ENCODE peak calls at places on chromosomes 11 and 22, in five cellular contexts. E is stimulated activated CD4-positive, alpha-beta T cell treated with anti-CD3 and anti-CD28 coated beads, Interleukin-2, amount 100 ng/mL, for 48 hours; B is NCI-H1092 treated with DMSO at 0.1 percent for 48 hours; J is activated CD4-positive, alpha-beta T cell treated with anti-CD3 and anti-CD28 coated beads, Interleukin-2, amount 50 U/mL, for 1 hour; C is stimulated activated CD8-positive, alpha-beta memory T cell treated with anti-CD3 and anti-CD28 coated beads, Interleukin-2, amount 100 ng/mL, for 1 hour. L is an unnamed sample.

GRCh38 chr11:63022422-63022821 is 6.8 kb upstream of the SLC22A8 start:
- DNase-seq in E (no peak), B (no peak), J (no peak), C (no peak), L (no peak)

GRCh38 chr22:37021710-37022482 is 2.4 kb downstream of the MPST start:
- DNase-seq in E (peak), B (no peak), J (peak), C (no peak), L (no peak)

GRCh38 chr11:63567044-63567840 is 4.1 kb upstream of the PLAAT2 start:
- DNase-seq in E (no peak), B (peak), J (peak), C (peak), L (no peak)

GRCh38 chr22:41841085-41841712 is 8.3 kb downstream of the SREBF2 start:
- DNase-seq in E (no peak), B (no peak), J (no peak), C (no peak), L (no peak)

GRCh38 chr11:35139883-35140282 is 912 bp downstream of the CD44 start:
- DNase-seq in E (no peak), B (peak), J (no peak), C (no peak), L (no peak)

GRCh38 chr11:122045181-122045586 is 70.8 kb downstream of the BLID start:
- DNase-seq in E (no peak), B (no peak), J (no peak), C (no peak), L (no peak)

GRCh38 chr11:67264886-67265632 is 1.2 kb upstream of the GRK2 start:
- DNase-seq in E (no peak), B (no peak), J (no peak), C (no peak), L (no peak)

GRCh38 chr11:132228756-132229325 is 858.4 kb downstream of the NTM start:
- DNase-seq in E (no peak), B (no peak), J (no peak), C (no peak), L (no peak)

GRCh38 chr22:45217345-45217744 is 23.3 kb downstream of the KIAA0930 start:
- DNase-seq in E (no peak), B (no peak), J (no peak), C (no peak), L (no peak)

GRCh38 chr22:16783930-16784354 is 41.3 kb downstream of the XKR3 start:
- DNase-seq in E (no peak), B (no peak), J (no peak), C (no peak), L (no peak)

GRCh38 chr11:114085965-114086364 is 26.5 kb downstream of the ZBTB16 start:
- DNase-seq in E (no peak), B (peak), J (no peak), C (no peak), L (no peak)

GRCh38 chr22:29751139-29751538 is 15.7 kb downstream of the ZMAT5 start:
- DNase-seq in E (no peak), B (no peak), J (no peak), C (no peak), L (no peak)

GRCh38 chr22:22893077-22893805 is 5.6 kb downstream of the IGLL5 start:
- DNase-seq in E (no peak), B (no peak), J (no peak), C (no peak), L (peak)

GRCh38 chr11:116515666-116516184 is 257.1 kb downstream of the BUD13 start:
- DNase-seq in E (no peak), B (peak), J (no peak), C (no peak), L (no peak)

GRCh38 chr11:12042215-12042676 is 33.8 kb upstream of the DKK3 start:
- DNase-seq in E (no peak), B (no peak), J (no peak), C (no peak), L (no peak)

GRCh38 chr11:34356130-34356529 is 1.7 kb downstream of the ABTB2 start:
- DNase-seq in E (no peak), B (peak), J (no peak), C (no peak), L (no peak)

GRCh38 chr11:102836290-102836875 is 7.0 kb downstream of the MMP3 start:
- DNase-seq in E (no peak), B (no peak), J (no peak), C (no peak), L (no peak)

GRCh38 chr22:27727673-27728451 is 73.7 kb downstream of the MN1 start:
- DNase-seq in E (no peak), B (no peak), J (no peak), C (no peak), L (no peak)

GRCh38 chr11:102253018-102253775 is 64.1 kb upstream of the BIRC3 start:
- DNase-seq in E (no peak), B (no peak), J (no peak), C (no peak), L (no peak)

GRCh38 chr22:46150615-46151423 is 493 bp downstream of the PPARA start:
- DNase-seq in E (peak), B (no peak), J (peak), C (no peak), L (peak)

GRCh38 chr11:67345949-67346819 is 7.2 kb downstream of the POLD4 start:
- DNase-seq in E (no peak), B (no peak), J (no peak), C (no peak), L (no peak)

GRCh38 chr11:75279273-75279672 is 38.7 kb downstream of the TPBGL start:
- DNase-seq in E (no peak), B (no peak), J (no peak), C (no peak), L (peak)